ENCODE peak calls at places on chromosome 1, in five cellular contexts. Y is prostate gland, D is A549, C is HL-60, H is fibroblast of mammary gland. W is an unnamed sample.

GRCh38 chr1:68112835-68113243 is 62.4 kb upstream of the DIRAS3 start:
- DNase-seq in Y (no peak), D (peak; percentile 55), C (no peak), H (peak; percentile 94), W (peak; percentile 95)

GRCh38 chr1:15848929-15849774 is 1.6 kb downstream of the SPEN start:
- DNase-seq in H (peak; percentile 80), Y (peak; percentile 91), D (peak; percentile 86), C (peak; percentile 65), W (peak; percentile 81)

GRCh38 chr1:205700865-205701401 is 20.6 kb upstream of the SLC45A3 start:
- DNase-seq in D (no peak), H (peak; percentile 28), Y (no peak), C (no peak), W (peak; percentile 62)

GRCh38 chr1:198173832-198174231 is 17.0 kb downstream of the NEK7 start:
- DNase-seq in D (no peak), Y (no peak), H (no peak), C (no peak), W (no peak)

GRCh38 chr1:54493608-54494007 is 54.4 kb upstream of the ACOT11 start:
- DNase-seq in H (peak; percentile 27), C (no peak), Y (no peak), D (no peak), W (peak; percentile 36)

GRCh38 chr1:119737040-119737682 is 25.4 kb downstream of the PHGDH start:
- DNase-seq in C (no peak), H (no peak), D (no peak), Y (peak; percentile 40), W (no peak)

GRCh38 chr1:169119405-169119804 is 12.9 kb downstream of the ATP1B1 start:
- DNase-seq in D (peak; percentile 91), H (peak; percentile 84), Y (no peak), C (no peak), W (no peak)

GRCh38 chr1:154703207-154703606 is 95.2 kb upstream of the ADAR start:
- DNase-seq in Y (no peak), H (no peak), D (no peak), C (no peak), W (peak; percentile 12)

GRCh38 chr1:229203030-229203751 is 67.7 kb upstream of the RAB4A start:
- DNase-seq in C (no peak), H (peak; percentile 71), Y (no peak), D (peak; percentile 83), W (peak; percentile 89)

GRCh38 chr1:220954321-220954720 is 75.1 kb downstream of the HLX start:
- DNase-seq in C (peak; percentile 21), D (no peak), Y (no peak), H (peak; percentile 36), W (no peak)

GRCh38 chr1:220958234-220958633 is 79.0 kb downstream of the HLX start:
- DNase-seq in Y (no peak), C (no peak), D (no peak), H (no peak), W (no peak)

GRCh38 chr1:220962031-220962751 is 82.9 kb downstream of the HLX start:
- DNase-seq in C (peak; percentile 64), D (peak; percentile 73), Y (no peak), H (peak; percentile 100), W (peak; percentile 98)

GRCh38 chr1:220952941-220953340 is 73.7 kb downstream of the HLX start:
- DNase-seq in H (no peak), Y (no peak), C (no peak), D (no peak), W (no peak)

DNA sequence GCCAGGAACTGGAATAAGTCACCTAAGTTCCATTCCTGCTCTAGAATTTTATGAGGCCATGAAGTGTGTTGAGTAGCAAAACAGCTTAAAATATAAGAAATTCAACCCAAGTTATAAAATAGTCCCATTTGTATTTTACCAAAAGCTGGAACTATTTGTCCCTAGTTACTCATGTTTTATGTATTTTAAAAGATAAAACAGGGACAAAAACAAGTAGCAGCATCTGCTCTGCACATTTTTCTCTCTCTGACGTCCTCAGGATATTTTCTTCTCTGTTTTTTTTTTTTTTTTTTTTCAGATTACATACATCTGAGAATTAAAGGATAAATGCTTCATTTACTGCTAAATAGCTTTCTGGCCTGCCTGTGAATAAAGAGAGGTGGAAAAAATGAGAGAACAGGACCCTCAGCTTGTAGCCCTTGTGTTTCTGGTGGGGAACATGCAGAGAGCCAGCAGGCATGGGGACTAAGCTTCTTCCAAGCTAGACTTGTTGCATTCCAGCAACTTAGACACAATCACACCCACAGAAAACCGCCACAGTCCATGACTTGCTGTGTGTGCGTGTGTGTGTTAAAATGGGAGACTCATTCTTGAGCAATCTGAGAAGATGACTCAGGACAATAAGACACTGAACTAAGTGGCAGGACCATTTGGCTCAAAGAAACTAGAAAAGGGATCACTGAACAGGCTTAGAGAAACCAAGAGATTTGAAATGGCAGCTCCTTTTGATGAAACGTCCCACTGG is 77.8 kb downstream of the HLX start:
- DNase-seq in H (peak; percentile 100), Y (no peak), D (peak; percentile 55), C (peak; percentile 34), W (peak; percentile 99)
- H3K4me3 ChIP-seq in H (no peak overlapping the region), Y (no peak overlapping the region), D (no peak overlapping the region), C (no peak overlapping the region), W (no peak overlapping the region)

DNA sequence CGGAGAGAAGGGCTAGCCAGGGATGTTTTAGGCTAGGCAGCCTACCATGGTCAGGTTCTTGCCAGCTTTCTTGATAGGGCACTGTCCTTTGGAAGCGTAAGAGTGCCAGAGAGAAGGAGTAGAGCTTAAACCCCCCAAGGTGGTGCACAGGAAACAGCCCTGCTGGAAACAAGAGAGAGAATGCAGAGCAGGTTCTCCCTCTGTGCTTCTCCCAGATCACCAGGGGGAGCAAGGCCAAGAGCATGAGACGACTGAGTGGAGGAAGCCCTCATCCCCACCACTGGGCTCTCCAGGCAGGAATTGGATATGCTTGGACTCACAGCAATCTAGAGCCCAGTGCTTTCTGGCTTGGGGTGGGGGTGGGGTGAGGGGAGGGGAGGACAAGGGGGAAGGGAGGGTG is 49.8 kb downstream of the ATP2B4 start:
- DNase-seq in D (no peak), C (no peak), Y (no peak), H (no peak), W (no peak)
- TF ChIP-seq CTCF in D (no peak), C (no peak), Y (no peak), H (no peak), W (no peak)

GRCh38 chr1:226783202-226783601 is 44.1 kb upstream of the ITPKB start:
- DNase-seq in Y (no peak), C (no peak), H (no peak), D (no peak), W (no peak)

GRCh38 chr1:226781937-226782609 is 43.0 kb upstream of the ITPKB start:
- DNase-seq in C (no peak), Y (no peak), D (no peak), H (no peak), W (no peak)

GRCh38 chr1:226785805-226786204 is 46.7 kb upstream of the ITPKB start:
- DNase-seq in Y (no peak), C (no peak), H (no peak), D (no peak), W (no peak)

GRCh38 chr1:226786550-226786949 is 47.5 kb upstream of the ITPKB start:
- DNase-seq in Y (no peak), D (no peak), H (no peak), C (no peak), W (no peak)

DNA sequence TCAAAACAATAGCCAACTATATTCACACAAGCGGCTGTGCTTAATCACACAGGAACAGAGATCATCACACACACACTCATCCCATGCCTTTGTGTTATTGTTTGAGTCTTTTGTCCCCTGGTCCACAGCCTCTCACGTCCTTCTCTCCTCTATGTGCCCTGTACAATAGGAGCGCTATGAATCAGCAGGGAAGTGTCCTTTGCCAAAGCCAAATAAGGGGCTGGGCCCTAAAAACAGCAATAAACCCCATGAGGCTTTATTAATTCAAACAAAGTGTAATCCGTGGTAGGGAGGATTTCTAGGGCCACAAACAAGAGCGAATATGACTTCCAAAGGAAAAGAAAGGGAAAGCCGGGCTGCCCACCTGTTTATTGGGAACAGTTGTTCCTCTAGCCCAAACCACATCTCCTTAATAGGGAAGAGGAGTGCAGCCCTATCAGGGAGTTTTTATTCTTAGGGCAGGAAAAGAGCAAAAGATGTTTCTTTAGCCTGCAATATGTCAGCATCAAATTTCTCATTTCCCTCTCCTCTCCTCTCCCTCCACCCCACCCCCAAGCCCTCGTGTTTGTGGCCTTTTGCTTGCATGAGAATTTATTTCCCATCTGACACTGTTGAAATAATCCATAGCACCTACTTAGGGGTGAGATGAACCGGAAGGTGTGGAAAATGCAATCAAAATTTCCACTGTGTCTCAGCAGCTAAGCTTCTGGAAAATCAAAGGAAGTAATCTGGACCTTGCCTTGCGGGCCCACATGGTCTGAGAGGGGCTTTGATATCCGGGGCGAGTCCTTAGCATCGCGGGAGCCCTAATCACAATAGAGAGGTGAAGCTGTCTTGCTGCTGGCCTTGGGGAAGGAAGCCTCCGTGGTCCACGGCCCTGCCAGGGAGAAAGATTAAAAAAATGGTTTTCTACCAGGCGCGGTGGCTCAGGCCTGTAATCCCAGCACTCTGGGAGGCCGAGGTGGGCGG is 45.3 kb upstream of the ITPKB start:
- DNase-seq in C (no peak), Y (no peak), D (no peak), H (peak; percentile 10), W (peak; percentile 82)
- H3K4me3 ChIP-seq in C (no peak overlapping the region), Y (no peak overlapping the region), D (no peak overlapping the region), H (no peak overlapping the region), W (no peak overlapping the region)

GRCh38 chr1:116877369-116877768 is 32.3 kb upstream of the PTGFRN start:
- DNase-seq in Y (no peak), D (no peak), H (peak; percentile 7), C (no peak), W (peak; percentile 25)

GRCh38 chr1:116881879-116882520 is 27.7 kb upstream of the PTGFRN start:
- DNase-seq in C (peak; percentile 96), H (peak; percentile 97), D (peak; percentile 36), Y (no peak), W (peak; percentile 95)

GRCh38 chr1:116879478-116880133 is 30.1 kb upstream of the PTGFRN start:
- DNase-seq in D (no peak), Y (no peak), H (no peak), C (no peak), W (no peak)

GRCh38 chr1:116880952-116881351 is 28.8 kb upstream of the PTGFRN start:
- DNase-seq in Y (no peak), C (no peak), H (peak; percentile 30), D (no peak), W (no peak)

DNA sequence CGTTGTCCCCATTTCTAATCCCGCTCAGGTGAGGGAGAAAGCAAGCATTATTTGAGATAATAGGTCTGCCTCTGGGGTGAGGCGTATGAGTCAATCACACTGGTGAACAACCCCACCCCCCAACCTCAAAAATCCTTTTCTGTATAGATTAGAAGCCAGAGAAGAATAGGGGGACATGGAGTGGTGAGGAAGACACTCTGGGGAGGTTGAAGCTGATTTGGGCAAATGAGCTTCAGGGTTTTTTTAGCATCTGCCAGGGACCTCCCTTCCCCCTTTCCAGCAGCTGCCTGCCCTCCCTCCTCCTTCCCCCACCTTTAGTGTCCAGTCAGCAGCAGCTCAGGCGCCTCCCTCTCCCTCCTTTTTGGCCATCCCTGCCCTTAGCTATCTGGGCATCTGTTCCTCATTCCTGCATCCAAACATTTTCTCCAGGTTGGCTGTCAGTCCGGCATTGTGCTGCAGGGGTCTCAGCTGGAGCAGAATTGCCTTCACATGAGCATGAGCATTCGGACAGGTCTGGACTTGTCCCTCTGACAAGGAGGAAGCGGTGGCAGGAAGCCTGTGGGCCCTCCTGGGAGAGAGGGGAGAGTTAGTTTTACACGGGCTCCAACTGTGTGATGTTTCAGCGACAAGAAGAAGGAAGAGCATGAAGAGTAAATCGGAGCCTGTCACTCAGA is 30.8 kb upstream of the PTGFRN start:
- DNase-seq in Y (peak; percentile 69), C (no peak), H (peak; percentile 43), D (no peak), W (peak; percentile 63)
- TF ChIP-seq CTCF in Y (no peak), C (no peak), H (no peak), D (no peak), W (no peak)

GRCh38 chr1:226883630-226884029 is 13.2 kb downstream of the PSEN2 start:
- DNase-seq in C (no peak), D (no peak), Y (no peak), H (no peak), W (no peak)
- H3K4me3 ChIP-seq in C (no peak overlapping the region), D (no peak overlapping the region), Y (no peak overlapping the region), H (no peak overlapping the region), W (no peak overlapping the region)

GRCh38 chr1:224106568-224107281 is 7.2 kb upstream of the FBXO28 start:
- DNase-seq in C (peak; percentile 50), H (peak; percentile 53), Y (peak; percentile 59), D (peak; percentile 77), W (peak; percentile 58)
- TF ChIP-seq CTCF in C (peak; percentile 72), H (peak; percentile 59), Y (no peak), D (peak; percentile 43), W (peak; percentile 67)

W was measured in cardiac fibroblast.